ENCODE peak calls at places on chromosomes 7 and 10, in five cellular contexts. A is hypothalamus; D is naive thymus-derived CD8-positive, alpha-beta T cell; Z is SHP77; N is stimulated activated CD4-positive, alpha-beta T cell treated with anti-CD3 and anti-CD28 coated beads, Interleukin-4, amount 100 ng/mL, for 24 hours. C is an unnamed sample.

GRCh38 chr10:4100324-4100826 is 315.4 kb upstream of the KLF6 start:
- DNase-seq in A (no peak), D (no peak), Z (no peak), N (no peak), C (no peak)

GRCh38 chr7:68411742-68412141 is 1186.5 kb upstream of the AUTS2 start:
- DNase-seq in A (no peak), D (no peak), Z (no peak), N (no peak), C (no peak)

GRCh38 chr7:107045195-107045960 is 873 bp downstream of the PRKAR2B start:
- DNase-seq in A (no peak), D (no peak), Z (no peak), N (no peak), C (no peak)

GRCh38 chr10:116287906-116288501 is 15.0 kb upstream of the GFRA1 start:
- DNase-seq in A (no peak), D (no peak), Z (peak; percentile 4), N (no peak), C (no peak)

GRCh38 chr7:149882264-149883048 is 8.7 kb downstream of the ATP6V0E2 start:
- DNase-seq in A (no peak), D (no peak), Z (no peak), N (no peak), C (no peak)

GRCh38 chr10:43055991-43056567 is 20.8 kb upstream of the RET start:
- DNase-seq in A (no peak), D (no peak), Z (no peak), N (no peak), C (no peak)

GRCh38 chr10:62306663-62307062 is 38.0 kb upstream of the RTKN2 start:
- DNase-seq in A (no peak), D (peak; percentile 5), Z (no peak), N (peak; percentile 12), C (no peak)

GRCh38 chr7:70294512-70294911 is 696.2 kb downstream of the AUTS2 start:
- DNase-seq in A (no peak), D (no peak), Z (no peak), N (no peak), C (no peak)

GRCh38 chr7:55104707-55105433 is 86.1 kb downstream of the EGFR start:
- DNase-seq in A (no peak), D (no peak), Z (no peak), N (no peak), C (no peak)

GRCh38 chr10:119726291-119727261 is 726 bp downstream of the INPP5F start:
- DNase-seq in A (no peak), D (peak; percentile 44), Z (no peak), N (peak; percentile 33), C (no peak)

GRCh38 chr7:1274876-1275684 is 42.4 kb downstream of the UNCX start:
- DNase-seq in A (no peak), D (no peak), Z (no peak), N (no peak), C (no peak)

GRCh38 chr10:31390804-31391203 is 71.8 kb downstream of the ZEB1 start:
- DNase-seq in A (no peak), D (no peak), Z (no peak), N (no peak), C (no peak)

GRCh38 chr10:31961264-31961663 is 32.6 kb upstream of the ARHGAP12 start:
- DNase-seq in A (no peak), D (no peak), Z (peak; percentile 27), N (no peak), C (no peak)

GRCh38 chr7:47549397-47549796 is 32.5 kb downstream of the TNS3 start:
- DNase-seq in A (no peak), D (no peak), Z (no peak), N (no peak), C (no peak)

GRCh38 chr10:416091-416515 is 273.4 kb downstream of the DIP2C start:
- DNase-seq in A (no peak), D (no peak), Z (no peak), N (no peak), C (no peak)

GRCh38 chr10:6751363-6751762 is 171.3 kb upstream of the PRKCQ start:
- DNase-seq in A (no peak), D (no peak), Z (no peak), N (no peak), C (no peak)

GRCh38 chr10:71286521-71287294 is 32.4 kb upstream of the SLC29A3 start:
- DNase-seq in A (no peak), D (no peak), Z (no peak), N (no peak), C (no peak)